ENCODE peak calls at places on chromosomes 11 and 22, in seven cellular contexts. O is T-helper 17 cell, C is WTC11, Z is suprapubic skin, H is fibroblast of mammary gland, B is GM18507, L is mucosa of gallbladder. Q is an unnamed sample.

GRCh38 chr11:8356731-8357504 is 93.2 kb upstream of the LMO1 start:
- DNase-seq in O (no peak), C (no peak), Z (no peak), H (peak), B (no peak), L (no peak), Q (no peak)

GRCh38 chr11:67615455-67616430 is 9.0 kb downstream of the NDUFV1 start:
- DNase-seq in O (peak), C (peak), Z (peak), H (peak), B (no peak), L (no peak), Q (peak)

GRCh38 chr11:116330439-116331185 is 442.2 kb downstream of the BUD13 start:
- DNase-seq in O (no peak), C (no peak), Z (no peak), H (no peak), B (no peak), L (no peak), Q (no peak)

GRCh38 chr11:96384156-96384555 is 5.6 kb downstream of the CCDC82 start:
- DNase-seq in O (no peak), C (no peak), Z (no peak), H (no peak), B (no peak), L (no peak), Q (no peak)

GRCh38 chr11:34379081-34379480 is 21.3 kb upstream of the ABTB2 start:
- DNase-seq in O (no peak), C (no peak), Z (no peak), H (peak), B (no peak), L (no peak), Q (peak)

GRCh38 chr11:1916132-1916985 is 3.1 kb upstream of the TNNT3 start:
- DNase-seq in O (no peak), C (no peak), Z (no peak), H (no peak), B (no peak), L (no peak), Q (no peak)

GRCh38 chr22:34429314-34429713 is 509.0 kb upstream of the LARGE1 start:
- DNase-seq in O (no peak), C (no peak), Z (no peak), H (no peak), B (no peak), L (no peak), Q (peak)

GRCh38 chr11:115760921-115761320 is 256.7 kb upstream of the CADM1 start:
- DNase-seq in O (no peak), C (no peak), Z (no peak), H (no peak), B (no peak), L (no peak), Q (no peak)

GRCh38 chr11:36333897-36334296 is 37.8 kb downstream of the PRR5L start:
- DNase-seq in O (no peak), C (peak), Z (no peak), H (peak), B (no peak), L (no peak), Q (peak)

GRCh38 chr22:21682385-21683175 is 16.8 kb downstream of the PPIL2 start:
- DNase-seq in O (no peak), C (no peak), Z (no peak), H (no peak), B (no peak), L (no peak), Q (no peak)

GRCh38 chr22:49976439-49977175 is 16.0 kb downstream of the PIM3 start:
- DNase-seq in O (no peak), C (no peak), Z (no peak), H (no peak), B (no peak), L (no peak), Q (no peak)

GRCh38 chr11:102727890-102728289 is 3.1 kb upstream of the MMP8 start:
- DNase-seq in O (no peak), C (no peak), Z (no peak), H (peak), B (no peak), L (no peak), Q (no peak)